ENCODE peak calls at places on chromosomes 6 and 20, in ten cellular contexts. Q is mammary epithelial cell, O is GM12865, F is fibroblast of mammary gland, K is PC-9, B is AG10803, T is AG04450, C is fibroblast of lung, Y is HCT116, Z is hepatocyte. S is an unnamed sample.

GRCh38 chr6:160573943-160574342 is 90.1 kb downstream of the LPA start:
- DNase-seq in Q (no peak), O (no peak), F (no peak), K (no peak), B (no peak), T (no peak), C (no peak), Y (no peak), Z (no peak), S (no peak)

GRCh38 chr20:10218536-10219451 is at the start of gene SNAP25:
- DNase-seq in Q (peak), O (peak), F (peak), K (no peak), B (peak), T (peak), C (peak), Y (peak), Z (peak), S (peak)

GRCh38 chr6:44800171-44800671 is 412.7 kb downstream of the CDC5L start:
- DNase-seq in Q (peak), O (no peak), F (peak), K (no peak), B (peak), T (no peak), C (peak), Y (no peak), Z (peak), S (peak)

GRCh38 chr6:3766219-3766618 is 14.7 kb upstream of the PXDC1 start:
- DNase-seq in Q (peak), O (no peak), F (no peak), K (no peak), B (peak), T (no peak), C (peak), Y (no peak), Z (no peak), S (peak)

GRCh38 chr6:98572579-98572978 is 261.8 kb upstream of the POU3F2 start:
- DNase-seq in Q (no peak), O (no peak), F (no peak), K (no peak), B (no peak), T (no peak), C (no peak), Y (no peak), Z (no peak), S (no peak)

GRCh38 chr20:18176318-18176785 is 38.7 kb downstream of the KAT14 start:
- DNase-seq in Q (no peak), O (no peak), F (no peak), K (no peak), B (no peak), T (no peak), C (no peak), Y (no peak), Z (no peak), S (no peak)

GRCh38 chr6:49003348-49003747 is 459.7 kb downstream of the MMUT start:
- DNase-seq in Q (no peak), O (no peak), F (no peak), K (no peak), B (no peak), T (no peak), C (no peak), Y (no peak), Z (no peak), S (no peak)

GRCh38 chr20:31472395-31473330 is 2.3 kb downstream of the DEFB124 start:
- DNase-seq in Q (no peak), O (no peak), F (peak), K (no peak), B (peak), T (no peak), C (no peak), Y (no peak), Z (no peak), S (no peak)

GRCh38 chr6:22227824-22228610 is 68.8 kb downstream of the PRL start:
- DNase-seq in Q (no peak), O (no peak), F (no peak), K (no peak), B (peak), T (no peak), C (no peak), Y (no peak), Z (no peak), S (no peak)

GRCh38 chr6:169158182-169158573 is 95.5 kb downstream of the THBS2 start:
- DNase-seq in Q (no peak), O (no peak), F (peak), K (no peak), B (peak), T (no peak), C (peak), Y (no peak), Z (peak), S (peak)

GRCh38 chr20:19998990-19999705 is 18.0 kb upstream of the NAA20 start:
- DNase-seq in Q (no peak), O (no peak), F (no peak), K (no peak), B (no peak), T (no peak), C (no peak), Y (no peak), Z (no peak), S (no peak)

GRCh38 chr6:106757722-106758467 is 128.5 kb downstream of the QRSL1 start:
- DNase-seq in Q (no peak), O (peak), F (no peak), K (no peak), B (no peak), T (no peak), C (no peak), Y (no peak), Z (no peak), S (no peak)

GRCh38 chr20:44187054-44187762 is at the start of gene JPH2:
- DNase-seq in Q (peak), O (no peak), F (peak), K (peak), B (peak), T (no peak), C (peak), Y (no peak), Z (peak), S (peak)

GRCh38 chr6:139474145-139475108 is 100.0 kb upstream of the CITED2 start:
- DNase-seq in Q (no peak), O (peak), F (peak), K (no peak), B (peak), T (peak), C (peak), Y (no peak), Z (peak), S (peak)

GRCh38 chr6:2746557-2747061 is 4.1 kb downstream of the MYLK4 start:
- DNase-seq in Q (no peak), O (no peak), F (no peak), K (no peak), B (no peak), T (no peak), C (no peak), Y (no peak), Z (no peak), S (no peak)

GRCh38 chr6:38739532-38739931 is 24.4 kb downstream of the DNAH8 start:
- DNase-seq in Q (no peak), O (no peak), F (peak), K (no peak), B (no peak), T (no peak), C (no peak), Y (no peak), Z (no peak), S (no peak)

GRCh38 chr6:108651781-108652227 is 91.1 kb downstream of the FOXO3 start:
- DNase-seq in Q (peak), O (no peak), F (peak), K (no peak), B (peak), T (peak), C (peak), Y (no peak), Z (no peak), S (peak)

GRCh38 chr6:42363906-42364859 is 87.5 kb downstream of the TRERF1 start:
- DNase-seq in Q (no peak), O (no peak), F (no peak), K (no peak), B (no peak), T (no peak), C (no peak), Y (no peak), Z (no peak), S (no peak)

GRCh38 chr6:120357447-120357846 is 976.8 kb downstream of the TBC1D32 start:
- DNase-seq in Q (no peak), O (no peak), F (no peak), K (no peak), B (no peak), T (no peak), C (no peak), Y (no peak), Z (no peak), S (no peak)

GRCh38 chr6:116564921-116565872 is 6.1 kb upstream of the RWDD1 start:
- DNase-seq in Q (no peak), O (no peak), F (no peak), K (no peak), B (peak), T (no peak), C (peak), Y (no peak), Z (no peak), S (peak)

GRCh38 chr6:15870354-15871043 is 207.7 kb upstream of the DTNBP1 start:
- DNase-seq in Q (no peak), O (no peak), F (peak), K (no peak), B (peak), T (no peak), C (no peak), Y (no peak), Z (no peak), S (peak)

GRCh38 chr6:9830808-9831207 is 584.1 kb downstream of the TFAP2A start:
- DNase-seq in Q (no peak), O (no peak), F (no peak), K (no peak), B (no peak), T (peak), C (peak), Y (no peak), Z (no peak), S (no peak)

GRCh38 chr6:132392792-132393191 is 8.5 kb downstream of the MOXD1 start:
- DNase-seq in Q (peak), O (peak), F (no peak), K (no peak), B (no peak), T (no peak), C (no peak), Y (peak), Z (peak), S (peak)

GRCh38 chr20:62408055-62408454 is 970 bp upstream of the CABLES2 start:
- DNase-seq in Q (no peak), O (no peak), F (no peak), K (no peak), B (no peak), T (no peak), C (no peak), Y (no peak), Z (no peak), S (no peak)

GRCh38 chr20:62405981-62406513 is 1.0 kb downstream of the CABLES2 start:
- DNase-seq in Q (no peak), O (no peak), F (no peak), K (no peak), B (no peak), T (no peak), C (no peak), Y (no peak), Z (no peak), S (no peak)

GRCh38 chr20:62406635-62407176 is 379 bp downstream of the CABLES2 start:
- DNase-seq in Q (no peak), O (no peak), F (no peak), K (no peak), B (no peak), T (no peak), C (no peak), Y (no peak), Z (no peak), S (no peak)

GRCh38 chr20:62408640-62409039 is 1.6 kb upstream of the CABLES2 start:
- DNase-seq in Q (no peak), O (no peak), F (no peak), K (no peak), B (no peak), T (no peak), C (no peak), Y (no peak), Z (no peak), S (no peak)

GRCh38 chr20:62407221-62407992 is at the start of gene CABLES2:
- DNase-seq in Q (peak), O (peak), F (peak), K (peak), B (peak), T (peak), C (peak), Y (peak), Z (peak), S (peak)
- TF ChIP-seq CTCF in Q (no peak), O (peak), F (no peak), K (peak), B (no peak), T (no peak), C (no peak), Y (no peak), Z (no peak), S (no peak)

GRCh38 chr20:11902264-11902663 is 15.4 kb upstream of the BTBD3 start:
- DNase-seq in Q (peak), O (no peak), F (peak), K (peak), B (peak), T (no peak), C (peak), Y (no peak), Z (no peak), S (peak)

GRCh38 chr20:11906626-11907480 is 10.8 kb upstream of the BTBD3 start:
- DNase-seq in Q (peak), O (no peak), F (no peak), K (no peak), B (no peak), T (no peak), C (peak), Y (no peak), Z (no peak), S (no peak)

GRCh38 chr20:11907621-11908020 is 10.1 kb upstream of the BTBD3 start:
- DNase-seq in Q (peak), O (no peak), F (peak), K (no peak), B (peak), T (no peak), C (no peak), Y (no peak), Z (no peak), S (no peak)

GRCh38 chr20:11901127-11901526 is 16.6 kb upstream of the BTBD3 start:
- DNase-seq in Q (peak), O (no peak), F (peak), K (no peak), B (peak), T (peak), C (peak), Y (no peak), Z (no peak), S (peak)

GRCh38 chr20:11905460-11906150 is 12.1 kb upstream of the BTBD3 start:
- DNase-seq in Q (no peak), O (no peak), F (no peak), K (no peak), B (peak), T (no peak), C (no peak), Y (no peak), Z (peak), S (no peak)
- H3K4me3 ChIP-seq in Q (no peak), O (no peak), F (no peak), K (no peak), B (no peak), T (no peak), C (no peak), Y (no peak), Z (no peak), S (no peak)

GRCh38 chr20:24034820-24035219 is 46.2 kb upstream of the GGTLC1 start:
- DNase-seq in Q (peak), O (no peak), F (no peak), K (peak), B (peak), T (no peak), C (no peak), Y (no peak), Z (peak), S (peak)
- TF ChIP-seq CTCF in Q (no peak), O (no peak), F (no peak), K (no peak), B (no peak), T (no peak), C (no peak), Y (no peak), Z (no peak), S (no peak)

DNA sequence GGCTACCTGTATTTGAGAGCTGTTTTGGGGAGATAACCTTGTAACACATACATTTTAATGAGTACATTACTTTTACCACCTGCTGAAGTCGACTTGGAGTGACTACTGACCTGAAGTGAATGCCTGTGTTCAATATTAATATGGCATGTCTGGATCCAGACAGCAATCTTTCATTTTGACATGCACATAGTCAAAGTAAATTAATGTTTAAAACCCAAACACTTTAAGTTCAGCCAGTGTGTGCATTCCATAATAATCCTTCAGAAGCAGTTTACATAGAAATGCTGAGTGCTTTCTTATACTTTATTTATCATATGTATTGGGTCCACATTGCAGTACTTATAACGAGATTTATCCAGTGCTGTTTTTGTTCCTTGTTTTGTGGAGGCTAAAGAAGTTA is 38.0 kb downstream of the CDKAL1 start:
- DNase-seq in Q (no peak), O (no peak), F (no peak), K (no peak), B (no peak), T (no peak), C (no peak), Y (no peak), Z (no peak), S (no peak)
- H3K4me3 ChIP-seq in Q (no peak), O (no peak), F (no peak), K (no peak), B (no peak), T (no peak), C (no peak), Y (no peak), Z (no peak), S (no peak)

DNA sequence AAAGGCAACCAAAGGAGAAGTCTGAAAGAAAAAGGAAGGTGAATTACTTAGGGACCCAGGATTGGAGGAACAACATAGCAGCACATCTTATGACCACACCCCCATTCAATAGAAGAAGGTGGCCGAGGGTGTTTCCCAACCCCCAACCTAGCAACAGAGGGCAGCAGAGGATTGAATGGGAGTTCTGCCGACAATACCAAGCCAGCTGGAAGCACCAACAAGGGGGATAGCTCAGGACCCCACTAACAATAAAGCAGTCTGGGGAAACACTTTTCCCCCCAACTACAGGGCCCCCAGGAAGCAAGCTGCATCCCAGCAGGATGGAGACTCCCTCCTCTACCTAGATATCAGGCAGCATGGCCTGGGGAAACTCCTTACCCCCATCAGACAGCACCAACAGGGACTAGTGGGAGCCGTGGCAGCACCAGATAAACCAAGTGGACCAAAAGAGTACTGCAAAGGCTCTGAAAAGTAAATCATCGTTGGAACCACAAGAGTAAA is 67.7 kb downstream of the ZHX3 start:
- DNase-seq in Q (peak), O (peak), F (peak), K (no peak), B (no peak), T (no peak), C (peak), Y (no peak), Z (peak), S (peak)
- TF ChIP-seq CTCF in Q (no peak), O (peak), F (peak), K (peak), B (peak), T (peak), C (peak), Y (peak), Z (peak), S (peak)

GRCh38 chr6:157107571-157107914 is 215.8 kb downstream of the TMEM242 start:
- DNase-seq in Q (no peak), O (no peak), F (no peak), K (no peak), B (no peak), T (no peak), C (no peak), Y (no peak), Z (no peak), S (no peak)

GRCh38 chr6:157110620-157111019 is 212.7 kb downstream of the TMEM242 start:
- DNase-seq in Q (no peak), O (no peak), F (peak), K (no peak), B (peak), T (peak), C (peak), Y (no peak), Z (peak), S (peak)

GRCh38 chr6:157106487-157106886 is 216.8 kb downstream of the TMEM242 start:
- DNase-seq in Q (peak), O (no peak), F (peak), K (peak), B (peak), T (no peak), C (peak), Y (peak), Z (no peak), S (peak)

GRCh38 chr6:157108923-157109322 is 214.4 kb downstream of the TMEM242 start:
- DNase-seq in Q (no peak), O (no peak), F (no peak), K (no peak), B (no peak), T (no peak), C (no peak), Y (no peak), Z (no peak), S (no peak)

GRCh38 chr6:157107915-157108651 is 215.2 kb downstream of the TMEM242 start:
- DNase-seq in Q (peak), O (no peak), F (peak), K (peak), B (peak), T (peak), C (peak), Y (no peak), Z (peak), S (peak)
- H3K4me3 ChIP-seq in Q (no peak), O (no peak), F (no peak), K (no peak), B (no peak), T (peak), C (no peak), Y (no peak), Z (no peak), S (peak)

GRCh38 chr6:56037587-56037986 is 162.2 kb upstream of the BMP5 start:
- DNase-seq in Q (no peak), O (no peak), F (no peak), K (no peak), B (no peak), T (no peak), C (no peak), Y (no peak), Z (no peak), S (no peak)
- TF ChIP-seq CTCF in Q (no peak), O (no peak), F (no peak), K (no peak), B (no peak), T (no peak), C (no peak), Y (no peak), Z (peak), S (no peak)

DNA sequence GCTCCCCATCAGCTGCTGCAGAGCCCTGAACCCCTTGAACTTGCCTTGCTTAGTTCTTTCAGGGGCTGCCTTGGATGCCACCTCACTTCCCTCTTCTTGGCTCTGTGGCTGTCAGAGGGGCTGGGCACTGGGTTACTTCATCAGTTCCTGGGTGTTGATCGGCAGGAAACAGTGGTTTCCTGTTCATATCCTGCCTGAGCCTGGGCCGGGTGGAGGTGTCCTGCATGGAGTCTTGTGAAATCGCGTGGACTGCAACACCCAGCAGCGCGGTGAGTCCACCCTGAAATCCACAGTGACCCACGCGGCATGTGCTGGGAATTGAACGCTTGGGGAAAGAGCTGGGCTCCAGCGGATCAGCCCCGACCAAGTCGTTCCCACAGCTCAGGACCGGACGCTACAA is 97.5 kb downstream of the CDH26 start:
- DNase-seq in Q (peak), O (peak), F (peak), K (no peak), B (peak), T (no peak), C (no peak), Y (no peak), Z (no peak), S (peak)
- H3K4me3 ChIP-seq in Q (peak), O (no peak), F (no peak), K (no peak), B (no peak), T (no peak), C (no peak), Y (no peak), Z (no peak), S (no peak)

GRCh38 chr6:145468534-145468933 is 266.8 kb downstream of the EPM2A start:
- DNase-seq in Q (no peak), O (no peak), F (no peak), K (no peak), B (no peak), T (no peak), C (no peak), Y (no peak), Z (no peak), S (no peak)

GRCh38 chr6:145469021-145469420 is 266.3 kb downstream of the EPM2A start:
- DNase-seq in Q (no peak), O (no peak), F (no peak), K (no peak), B (no peak), T (no peak), C (no peak), Y (no peak), Z (no peak), S (no peak)
- TF ChIP-seq CTCF in Q (no peak), O (no peak), F (no peak), K (no peak), B (no peak), T (no peak), C (no peak), Y (no peak), Z (no peak), S (no peak)